ENCODE peak calls at places on chromosomes 7 and 10, in ten cellular contexts. C, X, E, H, L, R, N, I, S and W are unnamed samples.

GRCh38 chr10:21336476-21337170 is 188.9 kb downstream of the SKIDA1 start:
- DNase-seq in E (no peak), X (peak; percentile 97), H (peak; percentile 95), I (no peak), L (peak; percentile 34), C (peak; percentile 90), N (no peak), R (no peak), S (peak; percentile 96), W (peak; percentile 64)

GRCh38 chr7:120055300-120055699 is 217.7 kb upstream of the KCND2 start:
- DNase-seq in L (no peak), X (peak; percentile 68), S (peak; percentile 64), I (no peak), R (no peak), E (no peak), H (peak; percentile 75), C (peak; percentile 61), N (no peak), W (no peak)

GRCh38 chr7:16433568-16434122 is 12.3 kb upstream of the CRPPA start:
- DNase-seq in C (no peak), R (no peak), S (no peak), X (no peak), N (no peak), L (no peak), I (no peak), E (no peak), H (no peak), W (no peak)

GRCh38 chr7:86972072-86972471 is 87.4 kb downstream of the ELAPOR2 start:
- DNase-seq in E (no peak), N (no peak), I (no peak), C (no peak), X (peak; percentile 45), L (peak; percentile 69), S (peak; percentile 44), H (no peak), R (no peak), W (no peak)

GRCh38 chr7:24885305-24885704 is 94.7 kb downstream of the OSBPL3 start:
- DNase-seq in H (no peak), L (no peak), X (no peak), N (no peak), I (no peak), R (no peak), S (no peak), C (no peak), E (no peak), W (no peak)

GRCh38 chr7:16688249-16688648 is 42.3 kb downstream of the BZW2 start:
- DNase-seq in N (no peak), L (no peak), H (peak; percentile 37), X (no peak), I (no peak), C (peak; percentile 39), R (no peak), E (no peak), S (no peak), W (no peak)

GRCh38 chr7:96679886-96680285 is 29.8 kb downstream of the SEM1 start:
- DNase-seq in X (no peak), I (no peak), H (no peak), C (no peak), L (no peak), E (no peak), R (no peak), S (no peak), N (no peak), W (no peak)

GRCh38 chr10:108327706-108328105 is 1163.2 kb upstream of the SORCS1 start:
- DNase-seq in E (no peak), C (peak; percentile 52), X (peak; percentile 44), H (peak; percentile 70), L (no peak), N (no peak), R (no peak), S (peak; percentile 9), I (no peak), W (no peak)

GRCh38 chr10:95430231-95430951 is 130.8 kb downstream of the SORBS1 start:
- DNase-seq in E (no peak), S (no peak), I (peak; percentile 54), C (peak; percentile 62), X (peak; percentile 45), L (peak; percentile 80), N (no peak), H (peak; percentile 71), R (no peak), W (peak; percentile 49)

GRCh38 chr10:57018452-57018851 is 657.4 kb upstream of the ZWINT start:
- DNase-seq in X (no peak), R (no peak), I (no peak), N (no peak), L (no peak), H (no peak), S (no peak), C (no peak), E (no peak), W (peak; percentile 64)

GRCh38 chr7:157568785-157569584 is 232.2 kb downstream of the DNAJB6 start:
- DNase-seq in R (peak; percentile 90), H (peak; percentile 22), E (peak; percentile 64), I (peak; percentile 32), L (peak; percentile 62), X (peak; percentile 59), C (peak; percentile 1), S (peak; percentile 41), N (peak; percentile 47), W (no peak)

GRCh38 chr10:105398202-105398601 is 757.1 kb downstream of the SORCS3 start:
- DNase-seq in S (peak; percentile 71), C (no peak), X (peak; percentile 74), H (no peak), E (no peak), L (no peak), R (no peak), N (no peak), I (no peak), W (no peak)

GRCh38 chr10:102648889-102649752 is 4.8 kb downstream of the TRIM8 start:
- DNase-seq in E (peak; percentile 73), L (peak; percentile 93), N (no peak), R (peak; percentile 85), I (no peak), S (no peak), H (peak; percentile 51), C (no peak), X (no peak), W (no peak)

GRCh38 chr7:113307147-113307546 is 188.8 kb upstream of the SMIM30 start:
- DNase-seq in E (no peak), N (no peak), X (no peak), R (no peak), S (no peak), I (no peak), H (no peak), L (no peak), C (peak; percentile 40), W (no peak)

DNA sequence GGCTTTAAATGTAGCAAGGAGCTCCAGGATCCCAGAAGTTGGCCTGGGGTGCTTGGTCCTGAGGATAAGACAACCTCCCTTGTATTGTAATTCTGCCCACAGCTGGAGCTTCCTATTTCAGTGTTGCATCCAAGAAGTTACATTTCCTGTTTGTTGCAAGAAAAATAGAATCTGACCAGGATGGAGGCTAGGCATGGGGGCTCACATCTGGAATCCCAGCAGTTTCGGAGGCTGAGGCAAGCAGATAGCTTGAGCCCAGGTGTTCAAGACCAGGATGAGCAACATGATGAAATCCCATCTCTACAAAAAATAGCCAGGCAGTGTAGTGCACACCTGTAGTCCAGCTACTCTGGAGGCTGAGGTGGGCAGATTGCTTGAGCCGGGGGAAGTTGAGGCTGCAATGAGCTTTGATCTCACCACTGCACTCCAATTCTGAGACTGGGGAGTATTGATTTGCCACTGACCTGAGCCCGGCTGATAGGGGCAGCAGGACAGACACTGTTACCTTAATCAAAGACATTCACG is 766 bp upstream of the ITIH2 start:
- DNase-seq in I (no peak), S (no peak), E (no peak), C (no peak), H (no peak), N (no peak), L (no peak), R (no peak), X (no peak), W (no peak)
- H3K27me3 ChIP-seq in I (no peaks in the 10 kb centered on the region), S (peaks cover 5% of the 10 kb centered on the region), E (peaks cover 7% of the 10 kb centered on the region), C (no peaks in the 10 kb centered on the region), H (peaks cover 11% of the 10 kb centered on the region), N (peaks cover 6% of the 10 kb centered on the region), L (no peaks in the 10 kb centered on the region), R (no peaks in the 10 kb centered on the region), X (no peaks in the 10 kb centered on the region), W (peaks cover 23% of the 10 kb centered on the region)

GRCh38 chr7:30914611-30915601 is 3.3 kb downstream of the AQP1 start:
- DNase-seq in I (no peak), X (peak; percentile 53), H (peak; percentile 85), C (peak; percentile 68), L (no peak), S (peak; percentile 36), E (peak; percentile 28), R (no peak), N (no peak), W (no peak)
- H3K4me1 ChIP-seq in I (peaks cover 19% of the 10 kb centered on the region), X (peaks cover 21% of the 10 kb centered on the region), H (peaks cover 15% of the 10 kb centered on the region), C (peaks cover 12% of the 10 kb centered on the region), L (peaks cover 38% of the 10 kb centered on the region), S (peaks cover 11% of the 10 kb centered on the region), E (peaks cover 45% of the 10 kb centered on the region), R (peaks cover 7% of the 10 kb centered on the region), N (no peaks in the 10 kb centered on the region), W (no peaks in the 10 kb centered on the region)

GRCh38 chr10:15408557-15408956 is 37.5 kb upstream of the FAM171A1 start:
- DNase-seq in S (no peak), E (no peak), N (no peak), X (no peak), H (no peak), L (no peak), I (no peak), C (no peak), R (no peak), W (no peak)

GRCh38 chr10:15401382-15401781 is 30.3 kb upstream of the FAM171A1 start:
- DNase-seq in H (no peak), I (no peak), N (no peak), S (no peak), X (no peak), E (no peak), R (no peak), L (no peak), C (no peak), W (no peak)

GRCh38 chr10:15411035-15411434 is 39.9 kb upstream of the FAM171A1 start:
- DNase-seq in N (no peak), S (no peak), R (no peak), L (no peak), I (no peak), X (no peak), H (no peak), C (no peak), E (no peak), W (no peak)

GRCh38 chr10:15405319-15405718 is 34.2 kb upstream of the FAM171A1 start:
- DNase-seq in R (no peak), E (no peak), I (no peak), N (no peak), C (no peak), S (no peak), X (no peak), L (no peak), H (no peak), W (no peak)
- H3K27me3 ChIP-seq in R (no peaks in the 10 kb centered on the region), E (no peaks in the 10 kb centered on the region), I (no peaks in the 10 kb centered on the region), N (no peaks in the 10 kb centered on the region), C (no peaks in the 10 kb centered on the region), S (no peaks in the 10 kb centered on the region), X (no peaks in the 10 kb centered on the region), L (no peaks in the 10 kb centered on the region), H (peaks cover 5% of the 10 kb centered on the region), W (no peaks in the 10 kb centered on the region)

DNA sequence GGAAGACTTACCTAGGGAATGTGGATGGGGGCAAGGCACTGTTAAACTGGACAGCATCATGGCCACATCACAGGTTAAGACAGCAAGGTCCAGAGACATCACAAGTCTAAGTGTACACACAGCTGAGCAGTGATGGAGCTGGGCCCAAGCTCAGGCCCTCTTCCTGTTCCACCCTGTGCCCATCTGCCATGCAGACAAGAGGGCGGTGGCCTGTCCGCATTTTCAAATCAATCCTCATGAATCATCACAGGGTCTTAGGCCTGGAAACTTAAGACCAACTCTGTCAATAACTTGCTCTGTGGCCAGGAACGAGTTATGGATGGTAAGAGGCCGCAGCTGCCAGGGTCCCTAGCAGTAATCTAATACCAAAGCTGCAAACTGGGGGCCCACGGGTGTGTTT is 3.2 kb downstream of the C10orf105 start:
- DNase-seq in N (no peak), C (no peak), I (no peak), L (no peak), E (no peak), R (no peak), S (no peak), X (no peak), H (no peak), W (no peak)
- H3K4me1 ChIP-seq in N (peaks cover 55% of the 10 kb centered on the region), C (peaks cover 30% of the 10 kb centered on the region), I (peaks cover 11% of the 10 kb centered on the region), L (peaks cover 33% of the 10 kb centered on the region), E (peaks cover 69% of the 10 kb centered on the region), R (peaks cover 82% of the 10 kb centered on the region), S (peaks cover 7% of the 10 kb centered on the region), X (peaks cover 16% of the 10 kb centered on the region), H (peaks cover 22% of the 10 kb centered on the region), W (no peaks in the 10 kb centered on the region)